ENCODE peak calls at places on chromosomes 3 and 15, in six cellular contexts. Z, K, V, E, Y and S are unnamed samples.
A peak's percentile ranks its signal among the peaks of the same experiment; 100 is the strongest.

GRCh38 chr15:92907880-92908279 is 7.8 kb downstream of the CHD2 start:
- DNase-seq in K (no peak), V (no peak), Z (peak; percentile 86), E (no peak), Y (no peak), S (no peak)

GRCh38 chr3:188721990-188722389 is 449.8 kb upstream of the TPRG1 start:
- DNase-seq in Z (no peak), E (no peak), Y (no peak), V (no peak), K (no peak), S (no peak)

GRCh38 chr3:65633018-65633417 is 405.7 kb downstream of the MAGI1 start:
- DNase-seq in V (no peak), E (no peak), Z (no peak), K (no peak), Y (no peak), S (no peak)

GRCh38 chr3:8629151-8630021 is 15.2 kb downstream of the SSUH2 start:
- DNase-seq in K (peak; percentile 84), Y (peak; percentile 95), Z (peak; percentile 45), V (no peak), E (peak; percentile 90), S (no peak)

GRCh38 chr3:190044142-190044541 is 76.6 kb downstream of the P3H2 start:
- DNase-seq in Z (no peak), E (no peak), Y (no peak), K (no peak), V (no peak), S (no peak)

GRCh38 chr15:81284256-81285031 is 39.5 kb downstream of the STARD5 start:
- DNase-seq in Z (no peak), K (no peak), Y (peak; percentile 23), V (no peak), E (no peak), S (no peak)

GRCh38 chr3:122973893-122974615 is 53.5 kb downstream of the SEMA5B start:
- DNase-seq in Z (no peak), Y (no peak), K (no peak), E (no peak), V (no peak), S (peak; percentile 52)

GRCh38 chr15:67116742-67117141 is 51.3 kb downstream of the SMAD3 start:
- DNase-seq in V (no peak), Z (peak; percentile 76), K (no peak), Y (no peak), E (no peak), S (no peak)

GRCh38 chr15:91515188-91515754 is 338.2 kb upstream of the SLCO3A1 start:
- DNase-seq in V (no peak), Y (peak; percentile 83), E (peak; percentile 26), K (no peak), Z (peak; percentile 14), S (peak; percentile 63)

GRCh38 chr3:182971637-182972036 is 8.7 kb downstream of the DCUN1D1 start:
- DNase-seq in E (no peak), K (no peak), Z (peak; percentile 20), Y (no peak), V (no peak), S (no peak)

GRCh38 chr3:112020653-112021052 is 13.9 kb upstream of the TMPRSS7 start:
- DNase-seq in E (no peak), Y (no peak), Z (no peak), K (no peak), V (peak; percentile 83), S (no peak)

GRCh38 chr3:73060302-73060723 is 1.1 kb upstream of the EBLN2 start:
- DNase-seq in Y (no peak), K (no peak), Z (no peak), V (no peak), E (no peak), S (no peak)

GRCh38 chr3:61608711-61609110 is 47.3 kb downstream of the PTPRG start:
- DNase-seq in E (no peak), V (peak; percentile 71), Y (no peak), K (no peak), Z (no peak), S (no peak)

GRCh38 chr3:65830948-65831732 is 207.6 kb downstream of the MAGI1 start:
- DNase-seq in Z (no peak), V (no peak), E (no peak), Y (no peak), K (no peak), S (no peak)

GRCh38 chr3:179640469-179640868 is 12.4 kb upstream of the USP13 start:
- DNase-seq in Y (no peak), E (no peak), V (no peak), K (no peak), Z (no peak), S (no peak)

GRCh38 chr3:17740703-17741102 is 1.7 kb downstream of the TBC1D5 start:
- DNase-seq in V (no peak), Y (no peak), Z (peak; percentile 33), K (no peak), E (no peak), S (no peak)

GRCh38 chr3:51940648-51941421 is 869 bp downstream of the RRP9 start:
- DNase-seq in V (no peak), K (no peak), E (no peak), Z (peak; percentile 15), Y (no peak), S (no peak)

GRCh38 chr3:134059680-134060560 is 30.2 kb upstream of the SLCO2A1 start:
- DNase-seq in Y (peak; percentile 1), Z (peak; percentile 13), V (no peak), K (no peak), E (no peak), S (no peak)

GRCh38 chr3:50674349-50675178 is at the start of gene DOCK3:
- DNase-seq in E (peak; percentile 23), K (peak; percentile 74), V (peak; percentile 93), Y (no peak), Z (peak; percentile 59), S (peak; percentile 49)

GRCh38 chr3:181909241-181909640 is 197.5 kb downstream of the SOX2 start:
- DNase-seq in Z (no peak), V (no peak), E (no peak), K (no peak), Y (no peak), S (no peak)

DNA sequence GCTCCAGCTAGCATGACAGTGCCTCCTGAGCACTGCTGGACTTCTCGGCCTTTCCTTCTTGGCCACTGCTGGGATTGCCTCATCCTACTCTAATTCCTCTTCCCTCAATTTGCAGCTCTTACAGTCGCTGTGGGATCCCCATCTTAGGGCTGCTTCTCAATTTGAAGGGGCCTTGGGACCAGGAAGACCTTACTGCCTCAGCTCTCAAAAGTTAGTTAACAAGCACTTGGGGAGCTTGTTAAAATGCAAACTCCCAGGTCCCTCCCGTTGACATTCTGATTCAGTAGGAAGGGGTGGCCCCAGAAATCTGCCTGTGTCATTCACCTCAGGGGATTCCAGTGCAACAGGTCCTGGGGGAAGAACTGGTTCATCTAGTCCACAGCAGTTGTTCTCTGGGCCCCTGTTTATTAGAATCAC is 14.8 kb downstream of the BDH1 start:
- DNase-seq in Y (no peak), V (no peak), E (peak; percentile 45), Z (no peak), K (no peak), S (no peak)
- H3K27ac ChIP-seq in Y (peak overlapping the region; percentile 65), V (no peak overlapping the region), E (peak overlapping the region; percentile 76), Z (no peak overlapping the region), K (no peak overlapping the region), S (no peak overlapping the region)

GRCh38 chr3:176737480-176738147 is 459.7 kb downstream of the TBL1XR1 start:
- DNase-seq in Z (no peak), K (no peak), Y (no peak), E (no peak), V (no peak), S (no peak)

GRCh38 chr3:176740891-176741290 is 456.4 kb downstream of the TBL1XR1 start:
- DNase-seq in V (no peak), E (no peak), Y (no peak), K (no peak), Z (no peak), S (no peak)

GRCh38 chr3:176734146-176734545 is 463.1 kb downstream of the TBL1XR1 start:
- DNase-seq in Y (no peak), V (peak; percentile 34), K (no peak), Z (no peak), E (no peak), S (no peak)

GRCh38 chr3:176741648-176742047 is 455.6 kb downstream of the TBL1XR1 start:
- DNase-seq in Y (no peak), Z (no peak), E (no peak), K (no peak), V (no peak), S (no peak)

DNA sequence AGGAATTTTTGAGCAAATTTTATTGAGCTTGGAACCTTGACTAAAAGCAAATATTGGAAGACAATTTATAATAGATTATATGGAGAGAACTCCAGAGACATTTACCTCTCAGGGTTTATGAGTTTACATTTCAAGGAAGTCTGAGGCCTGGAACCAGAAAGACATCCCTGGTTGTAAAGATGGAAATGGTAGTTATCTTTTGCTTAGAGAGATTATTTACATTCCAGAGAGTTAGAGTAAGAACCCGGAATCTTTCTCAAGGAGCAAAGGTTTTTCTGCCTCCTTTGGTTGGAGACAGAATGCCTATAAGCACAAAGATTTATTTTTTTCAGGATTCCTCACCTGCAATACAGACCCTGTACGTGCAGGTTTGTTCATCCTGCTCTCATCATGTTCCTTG is 458.1 kb downstream of the TBL1XR1 start:
- DNase-seq in Y (no peak), V (no peak), Z (no peak), E (no peak), K (no peak), S (no peak)
- TF ChIP-seq CTCF in Y (no peak), V (no peak), Z (no peak), E (no peak), K (no peak), S (no peak)

DNA sequence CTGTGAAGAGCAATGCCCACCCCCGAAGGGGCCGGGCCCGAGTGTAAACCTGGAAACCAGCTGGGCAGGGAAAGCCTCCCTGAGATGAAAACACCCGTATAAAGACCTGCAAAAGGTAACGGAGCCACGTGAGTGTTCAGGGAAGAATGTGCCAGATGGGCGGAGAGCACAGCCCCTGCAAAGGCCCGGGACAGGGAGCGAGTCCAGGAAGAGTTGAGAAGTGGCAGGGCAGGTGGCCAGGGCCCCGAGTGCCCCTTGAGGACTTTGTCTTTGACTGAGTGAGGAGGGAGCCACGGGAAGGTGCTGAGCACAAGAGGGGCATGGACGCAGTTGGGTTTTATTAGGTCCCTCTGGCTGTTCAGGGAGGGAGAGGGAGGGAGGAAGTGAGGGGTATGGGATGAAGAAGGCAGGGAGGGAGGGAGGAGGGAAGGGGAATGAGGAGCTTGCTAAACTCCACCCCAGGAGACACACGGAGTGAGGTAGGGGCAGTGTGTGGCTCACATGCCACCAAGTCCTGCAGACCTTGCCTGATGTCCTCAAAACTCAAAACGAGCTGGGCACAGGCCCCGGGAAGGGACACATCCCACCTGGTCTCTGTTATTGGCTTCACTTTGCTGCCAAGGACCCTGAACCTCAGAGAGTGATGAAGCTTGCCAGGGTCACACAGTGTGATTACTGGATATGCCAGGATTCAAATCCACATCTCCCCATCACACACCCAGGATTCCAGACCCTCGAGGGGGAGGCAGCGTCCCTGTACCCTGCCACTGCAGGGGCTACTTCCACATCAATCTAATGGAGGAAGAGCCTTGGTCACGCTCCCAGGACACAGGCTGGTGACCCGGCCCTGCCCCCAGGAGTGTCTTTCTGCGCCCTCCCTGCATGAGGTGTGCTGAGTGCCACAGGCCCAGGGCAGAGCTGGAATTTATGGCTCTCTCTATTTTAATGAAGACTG is 49.1 kb upstream of the IQSEC1 start:
- DNase-seq in V (no peak), E (no peak), Y (peak; percentile 42), K (peak; percentile 81), Z (no peak), S (no peak)
- H3K27ac ChIP-seq in V (no peak overlapping the region), E (no peak overlapping the region), Y (no peak overlapping the region), K (no peak overlapping the region), Z (no peak overlapping the region), S (no peak overlapping the region)

DNA sequence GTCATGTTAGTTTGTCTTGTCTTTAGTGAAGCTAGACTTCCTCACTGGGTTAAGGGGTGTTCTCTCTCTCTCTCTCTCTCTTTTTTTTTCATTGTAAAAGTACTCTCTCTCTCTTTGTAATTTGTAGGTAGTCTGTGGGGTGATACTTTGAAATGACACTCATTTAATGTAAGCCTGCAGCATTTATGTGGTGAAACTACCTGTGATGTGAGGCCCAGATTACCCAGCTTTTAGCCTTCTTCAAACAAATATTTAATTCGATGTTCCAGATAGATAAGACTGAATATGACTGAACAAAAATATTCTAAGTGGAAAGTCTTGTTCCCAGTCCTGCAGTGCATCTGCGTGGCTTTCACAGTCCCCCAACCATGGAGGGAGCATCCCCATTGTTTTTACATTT is 49.7 kb downstream of the SQOR start:
- DNase-seq in E (no peak), Y (no peak), Z (no peak), V (no peak), K (no peak), S (no peak)
- TF ChIP-seq CTCF in E (no peak), Y (no peak), Z (no peak), V (no peak), K (no peak), S (no peak)